ENCODE peak calls at places on chromosome 5, in nine cellular contexts. D is HFF-Myc, K is astrocyte of the spinal cord, A is sigmoid colon, C is dorsolateral prefrontal cortex, P is left ventricle myocardium inferior, G is PC-9, U is lower leg skin, Y is endothelial cell. L is an unnamed sample.

GRCh38 chr5:113166285-113166684 is 189.7 kb downstream of the DCP2 start:
- DNase-seq in D (no peak), K (peak; percentile 45), A (no peak), C (no peak), P (no peak), G (no peak), U (no peak), Y (no peak), L (no peak)

GRCh38 chr5:2017540-2018389 is 135.0 kb upstream of the IRX4 start:
- DNase-seq in D (no peak), K (no peak), A (no peak), C (no peak), P (no peak), G (no peak), U (no peak), Y (peak; percentile 58), L (peak; percentile 57)

GRCh38 chr5:75951158-75951557 is 132.0 kb upstream of the SV2C start:
- DNase-seq in D (no peak), K (no peak), A (no peak), C (peak; percentile 16), P (no peak), G (no peak), U (no peak), Y (no peak), L (no peak)

GRCh38 chr5:10124287-10124686 is 125.4 kb downstream of the ATPSCKMT start:
- DNase-seq in D (no peak), K (no peak), A (peak; percentile 81), C (peak; percentile 95), P (peak; percentile 49), G (no peak), U (no peak), Y (no peak), L (peak; percentile 59)

GRCh38 chr5:76273491-76273890 is 129.6 kb upstream of the IQGAP2 start:
- DNase-seq in D (no peak), K (no peak), A (no peak), C (no peak), P (no peak), G (no peak), U (no peak), Y (no peak), L (no peak)

GRCh38 chr5:119377066-119377465 is 21.2 kb downstream of the TNFAIP8 start:
- DNase-seq in D (no peak), K (no peak), A (no peak), C (no peak), P (no peak), G (no peak), U (no peak), Y (no peak), L (no peak)

GRCh38 chr5:64594601-64595518 is 89.0 kb downstream of the RGS7BP start:
- DNase-seq in D (no peak), K (no peak), A (no peak), C (peak; percentile 63), P (no peak), G (no peak), U (no peak), Y (peak; percentile 47), L (no peak)

GRCh38 chr5:129271309-129271708 is 176.8 kb downstream of the ISOC1 start:
- DNase-seq in D (no peak), K (no peak), A (no peak), C (no peak), P (no peak), G (no peak), U (no peak), Y (peak; percentile 22), L (no peak)

GRCh38 chr5:169424956-169425318 is 124.0 kb upstream of the SLIT3 start:
- DNase-seq in D (no peak), K (no peak), A (no peak), C (no peak), P (no peak), G (no peak), U (no peak), Y (no peak), L (no peak)

GRCh38 chr5:149598966-149599365 is 17.7 kb downstream of the ARHGEF37 start:
- DNase-seq in D (no peak), K (no peak), A (no peak), C (no peak), P (no peak), G (no peak), U (no peak), Y (no peak), L (no peak)

GRCh38 chr5:149599375-149599774 is 18.1 kb downstream of the ARHGEF37 start:
- DNase-seq in D (no peak), K (no peak), A (no peak), C (no peak), P (no peak), G (no peak), U (no peak), Y (no peak), L (no peak)

GRCh38 chr5:149597618-149598017 is 16.3 kb downstream of the ARHGEF37 start:
- DNase-seq in D (no peak), K (no peak), A (no peak), C (no peak), P (no peak), G (no peak), U (no peak), Y (no peak), L (no peak)

GRCh38 chr5:149603210-149603609 is 21.9 kb downstream of the ARHGEF37 start:
- DNase-seq in D (no peak), K (no peak), A (no peak), C (no peak), P (no peak), G (peak; percentile 79), U (no peak), Y (no peak), L (no peak)

DNA sequence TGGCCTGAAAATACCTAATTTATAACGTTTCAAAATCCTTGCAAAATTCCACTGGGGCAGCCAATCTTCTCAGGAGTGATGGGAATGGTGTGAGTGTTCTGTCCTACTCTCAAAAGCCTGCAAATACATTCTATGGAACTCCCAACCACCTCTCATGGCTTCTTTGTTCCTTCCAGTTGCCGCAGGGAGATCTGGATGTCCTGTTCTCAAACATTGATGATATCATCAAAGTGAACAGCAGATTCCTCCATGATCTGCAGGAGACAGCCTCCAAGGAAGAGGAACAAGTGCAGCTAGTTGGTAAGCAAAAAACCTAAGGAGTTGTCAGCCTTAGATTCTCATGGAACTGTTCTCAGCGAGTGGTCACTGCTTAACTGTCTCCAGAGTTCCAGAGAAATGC is 19.6 kb downstream of the ARHGEF37 start:
- DNase-seq in D (no peak), K (no peak), A (no peak), C (no peak), P (no peak), G (no peak), U (no peak), Y (no peak), L (no peak)
- TF ChIP-seq CTCF in D (no peak), K (no peak), A (no peak), C (no peak), P (no peak), G (no peak), U (no peak), Y (no peak), L (no peak)

DNA sequence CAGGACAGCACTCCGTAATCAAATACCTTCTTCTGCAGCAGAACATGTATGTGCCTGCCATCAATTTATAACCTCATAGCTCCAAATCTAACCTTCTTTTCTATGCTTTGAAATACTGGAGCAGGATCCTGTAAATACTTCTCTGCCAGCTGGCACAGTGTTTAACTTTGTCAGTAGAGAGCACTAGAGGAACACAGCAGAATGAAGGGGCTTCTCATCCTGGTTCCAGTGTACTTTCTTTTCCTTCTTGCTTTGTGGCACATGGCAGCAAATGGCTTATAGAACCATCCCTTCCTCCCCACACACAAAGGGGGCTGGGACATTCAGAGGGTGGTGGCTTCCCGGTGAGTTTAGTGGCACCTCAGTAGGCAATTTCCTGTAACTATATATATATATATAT is 3.8 kb upstream of the FBXW11 start:
- DNase-seq in D (no peak), K (peak; percentile 27), A (no peak), C (no peak), P (no peak), G (no peak), U (no peak), Y (no peak), L (no peak)
- TF ChIP-seq CTCF in D (no peak), K (no peak), A (no peak), C (no peak), P (no peak), G (no peak), U (no peak), Y (no peak), L (peak; percentile 54)

GRCh38 chr5:82591021-82591515 is 312.9 kb upstream of the RPS23 start:
- DNase-seq in D (no peak), K (no peak), A (no peak), C (no peak), P (no peak), G (no peak), U (no peak), Y (no peak), L (no peak)

GRCh38 chr5:82584631-82585030 is 306.5 kb upstream of the RPS23 start:
- DNase-seq in D (no peak), K (no peak), A (no peak), C (peak; percentile 31), P (no peak), G (no peak), U (no peak), Y (no peak), L (no peak)

GRCh38 chr5:82586176-82586575 is 308.0 kb upstream of the RPS23 start:
- DNase-seq in D (no peak), K (no peak), A (no peak), C (no peak), P (no peak), G (no peak), U (no peak), Y (no peak), L (no peak)

GRCh38 chr5:82590112-82590511 is 312.0 kb upstream of the RPS23 start:
- DNase-seq in D (no peak), K (no peak), A (no peak), C (no peak), P (no peak), G (no peak), U (no peak), Y (no peak), L (no peak)

DNA sequence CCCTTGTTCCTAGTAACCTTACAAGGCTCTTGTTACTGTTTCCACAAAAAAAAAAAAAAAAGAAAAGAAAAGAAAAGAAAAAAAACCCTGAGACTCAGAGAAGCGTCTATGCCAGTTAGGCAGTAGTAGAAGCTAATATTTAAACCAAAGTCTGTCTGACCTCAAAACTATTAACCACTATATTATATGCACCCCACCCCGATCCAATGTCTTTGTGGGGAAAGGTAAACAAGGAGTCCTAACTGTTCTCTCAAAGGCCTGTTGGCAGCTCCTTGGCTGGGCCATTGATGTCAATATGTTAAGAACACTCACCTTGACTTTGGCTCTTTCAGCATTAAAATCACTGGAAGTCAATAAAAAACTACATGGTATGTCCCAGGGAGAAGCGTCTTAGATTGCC is 308.4 kb upstream of the RPS23 start:
- DNase-seq in D (no peak), K (no peak), A (no peak), C (no peak), P (no peak), G (no peak), U (no peak), Y (no peak), L (no peak)
- TF ChIP-seq CTCF in D (no peak), K (no peak), A (no peak), C (no peak), P (no peak), G (no peak), U (no peak), Y (no peak), L (no peak)

DNA sequence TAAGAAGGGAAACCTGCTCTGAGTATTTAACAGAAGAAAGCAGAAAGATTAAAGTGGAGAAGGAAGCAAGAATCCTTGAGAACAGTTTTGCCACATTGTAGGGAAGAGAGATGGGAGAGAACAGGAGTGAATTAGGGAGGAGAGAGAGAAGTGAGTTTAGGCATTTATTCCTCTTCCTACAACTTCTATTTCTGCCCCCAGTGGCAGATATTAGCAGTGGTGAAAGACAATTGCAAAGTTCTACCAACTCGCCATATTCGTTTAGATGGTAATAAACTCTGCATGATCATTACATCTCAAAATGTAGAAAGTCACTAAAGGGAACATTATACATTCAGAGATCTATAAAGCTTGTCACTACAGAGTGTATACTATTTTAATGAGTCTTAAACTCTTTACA is 440.1 kb upstream of the TRPC7 start:
- DNase-seq in D (no peak), K (no peak), A (no peak), C (no peak), P (no peak), G (no peak), U (no peak), Y (no peak), L (no peak)
- TF ChIP-seq CTCF in D (no peak), K (peak; percentile 20), A (no peak), C (no peak), P (peak; percentile 19), G (no peak), U (no peak), Y (peak; percentile 30), L (peak; percentile 17)

L was measured in osteocyte.